ENCODE peak calls at places on chromosomes 6 and 20, in four cellular contexts. Z is stomach, R is upper lobe of left lung, O is breast epithelium. Y is an unnamed sample.

GRCh38 chr20:32506721-32507120 is 78.4 kb downstream of the NOL4L start:
- DNase-seq in O (no peak), Z (no peak), R (no peak), Y (no peak)

GRCh38 chr6:134339216-134339615 is 21.3 kb upstream of the SGK1 start:
- DNase-seq in O (no peak), Z (no peak), R (no peak), Y (no peak)

GRCh38 chr6:41558033-41558807 is 12.0 kb downstream of the FOXP4 start:
- DNase-seq in R (no peak), Z (no peak), O (no peak), Y (no peak)

GRCh38 chr20:41222299-41222698 is 85.0 kb downstream of the PLCG1 start:
- DNase-seq in Z (no peak), R (no peak), O (no peak), Y (no peak)

GRCh38 chr6:13119549-13119948 is 208.8 kb downstream of the TBC1D7 start:
- DNase-seq in R (no peak), Z (no peak), O (no peak), Y (no peak)

GRCh38 chr20:20461526-20461925 is 93.6 kb downstream of the INSM1 start:
- DNase-seq in O (no peak), R (no peak), Z (no peak), Y (no peak)

GRCh38 chr6:41065550-41066026 is 6.6 kb downstream of the OARD1 start:
- DNase-seq in Z (no peak), R (no peak), O (no peak), Y (no peak)

GRCh38 chr6:93571341-93571740 is 152.0 kb upstream of the EPHA7 start:
- DNase-seq in Z (no peak), R (no peak), O (no peak), Y (no peak)

GRCh38 chr6:44297063-44298038 is 15.8 kb downstream of the AARS2 start:
- DNase-seq in Z (peak; percentile 39), O (no peak), R (no peak), Y (no peak)

GRCh38 chr6:133474516-133474915 is 233.4 kb downstream of the EYA4 start:
- DNase-seq in Z (no peak), O (no peak), R (no peak), Y (no peak)

GRCh38 chr6:105380634-105381033 is 22.2 kb downstream of the PREP start:
- DNase-seq in O (no peak), R (no peak), Z (no peak), Y (no peak)

GRCh38 chr6:139159016-139159415 is 24.1 kb downstream of the HECA start:
- DNase-seq in O (no peak), Z (no peak), R (no peak), Y (no peak)

GRCh38 chr6:635233-635632 is 21.7 kb downstream of the HUS1B start:
- DNase-seq in Z (no peak), O (no peak), R (no peak), Y (no peak)

GRCh38 chr6:80547827-80548226 is 441.4 kb downstream of the BCKDHB start:
- DNase-seq in Z (no peak), R (no peak), O (no peak), Y (no peak)

GRCh38 chr20:21353236-21353635 is 44.1 kb downstream of the NKX2-4 start:
- DNase-seq in R (no peak), O (no peak), Z (no peak), Y (no peak)

GRCh38 chr20:49167811-49168507 is 20.2 kb downstream of the STAU1 start:
- DNase-seq in Z (no peak), O (no peak), R (peak; percentile 53), Y (no peak)

GRCh38 chr6:3421145-3421544 is 35.7 kb downstream of the SLC22A23 start:
- DNase-seq in R (no peak), Z (no peak), O (no peak), Y (no peak)

GRCh38 chr20:1320902-1321653 is 7.9 kb downstream of the SDCBP2 start:
- DNase-seq in Z (no peak), O (no peak), R (no peak), Y (no peak)

GRCh38 chr6:34730006-34730405 is 27.3 kb upstream of the SNRPC start:
- DNase-seq in O (no peak), Z (no peak), R (no peak), Y (no peak)

GRCh38 chr6:33620584-33621395 is at the start of gene ITPR3:
- DNase-seq in O (no peak), R (peak; percentile 76), Z (peak; percentile 79), Y (peak; percentile 80)

GRCh38 chr6:3157151-3157933 is at the start of gene TUBB2A:
- DNase-seq in Z (peak; percentile 89), O (peak; percentile 82), R (peak; percentile 86), Y (peak; percentile 95)

GRCh38 chr20:51497542-51498467 is 44.7 kb downstream of the NFATC2 start:
- DNase-seq in O (no peak), R (peak; percentile 55), Z (no peak), Y (no peak)

GRCh38 chr20:59006167-59006863 is 739 bp downstream of the CTSZ start:
- DNase-seq in R (peak; percentile 28), Z (no peak), O (peak; percentile 55), Y (peak; percentile 81)

GRCh38 chr6:62285612-62286469 is at the start of gene KHDRBS2:
- DNase-seq in O (peak; percentile 60), Z (peak; percentile 66), R (peak; percentile 91), Y (peak; percentile 80)

GRCh38 chr6:36594816-36595167 is 630 bp downstream of the SRSF3 start:
- DNase-seq in R (peak; percentile 3), Z (no peak), O (no peak), Y (peak; percentile 29)

GRCh38 chr6:1190361-1190760 is 121.5 kb upstream of the FOXQ1 start:
- DNase-seq in Z (no peak), O (no peak), R (no peak), Y (no peak)

GRCh38 chr6:134379086-134379485 is 61.2 kb upstream of the SGK1 start:
- DNase-seq in Z (peak; percentile 88), R (peak; percentile 77), O (no peak), Y (no peak)

GRCh38 chr6:83073620-83074019 is 6.1 kb downstream of the DOP1A start:
- DNase-seq in Z (no peak), O (no peak), R (peak; percentile 29), Y (no peak)

GRCh38 chr6:4434655-4435054 is 299.3 kb upstream of the ECI2 start:
- DNase-seq in Z (no peak), O (no peak), R (no peak), Y (no peak)

GRCh38 chr20:47316776-47317126 is 39.7 kb downstream of the ZMYND8 start:
- DNase-seq in O (no peak), Z (no peak), R (no peak), Y (no peak)

GRCh38 chr6:146895101-146895771 is 296.5 kb downstream of the ADGB start:
- DNase-seq in R (no peak), O (no peak), Z (no peak), Y (no peak)

GRCh38 chr6:36033935-36034334 is 6.3 kb downstream of the MAPK14 start:
- DNase-seq in Z (no peak), R (peak; percentile 57), O (no peak), Y (no peak)

DNA sequence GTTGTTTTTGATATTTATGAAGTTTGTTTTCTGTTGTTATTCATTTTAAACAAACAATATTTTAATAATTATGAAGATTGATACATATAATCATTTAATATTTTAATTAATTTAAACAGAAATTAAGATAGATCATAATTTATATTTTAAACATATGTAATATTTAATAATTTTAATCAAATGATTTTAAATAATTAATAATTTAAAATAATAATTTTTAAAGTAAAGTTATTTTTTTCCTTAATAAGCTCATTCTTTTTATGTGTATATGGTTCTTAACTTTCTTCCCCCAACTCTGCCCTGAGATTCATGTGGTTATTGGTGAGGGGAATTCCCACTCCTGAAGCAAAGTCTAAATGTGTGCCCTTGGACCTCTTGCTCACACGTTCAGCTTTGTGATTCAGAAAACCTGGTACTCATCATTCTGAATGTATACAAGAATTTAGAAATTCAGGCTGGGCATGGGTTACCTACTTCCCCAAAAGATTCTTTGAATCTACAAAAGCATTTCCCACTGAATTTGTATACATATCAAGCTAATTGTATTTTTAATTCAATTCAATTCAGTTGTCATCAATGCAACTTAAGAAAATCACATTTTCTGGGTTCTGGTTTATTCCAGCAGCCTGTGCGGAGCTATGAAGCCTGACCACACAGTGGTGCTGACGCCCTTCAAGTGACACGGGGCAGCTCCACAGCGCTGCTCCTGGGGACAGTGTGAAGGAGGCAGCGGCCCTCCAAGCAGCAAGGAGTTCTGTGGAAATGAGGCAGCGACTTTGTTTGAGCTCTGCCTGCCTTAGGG is 168.9 kb upstream of the UST start:
- DNase-seq in O (peak; percentile 76), Z (peak; percentile 68), R (peak; percentile 86), Y (peak; percentile 92)
- TF ChIP-seq CTCF in O (peak; percentile 71), Z (peak; percentile 76), R (peak; percentile 64), Y (peak; percentile 81)

DNA sequence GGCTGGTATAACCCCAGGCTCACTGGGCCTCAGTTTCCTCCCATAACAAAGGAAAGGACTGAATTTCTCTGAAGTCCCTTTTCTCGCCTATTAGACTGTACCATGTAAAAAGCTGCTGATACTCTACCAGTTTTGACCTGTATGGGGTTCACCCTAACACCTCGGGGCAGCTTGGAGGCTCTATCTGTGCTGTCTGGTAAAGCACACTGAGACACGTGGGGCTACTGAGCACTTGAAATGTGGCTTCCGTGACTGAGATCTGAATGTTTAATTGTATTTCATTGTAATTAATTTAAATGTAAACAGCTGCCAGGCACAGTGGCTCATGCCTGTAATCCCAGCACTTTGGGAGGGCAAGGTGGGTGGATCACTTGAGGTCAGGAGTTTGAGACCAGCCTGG is 24.0 kb downstream of the BMP7 start:
- DNase-seq in Z (no peak), R (no peak), O (no peak), Y (no peak)
- H3K27ac ChIP-seq in Z (no peak overlapping the region), R (no peak overlapping the region), O (no peak overlapping the region), Y (no peak overlapping the region)

GRCh38 chr6:15408758-15409157 is 162.9 kb downstream of the JARID2 start:
- DNase-seq in O (no peak), R (no peak), Z (no peak), Y (no peak)

GRCh38 chr6:15410126-15410391 is 164.2 kb downstream of the JARID2 start:
- DNase-seq in Z (no peak), O (no peak), R (no peak), Y (no peak)

GRCh38 chr6:15410752-15411151 is 164.9 kb downstream of the JARID2 start:
- DNase-seq in O (no peak), Z (no peak), R (no peak), Y (no peak)

GRCh38 chr6:15408008-15408407 is 162.1 kb downstream of the JARID2 start:
- DNase-seq in R (no peak), Z (no peak), O (no peak), Y (no peak)

DNA sequence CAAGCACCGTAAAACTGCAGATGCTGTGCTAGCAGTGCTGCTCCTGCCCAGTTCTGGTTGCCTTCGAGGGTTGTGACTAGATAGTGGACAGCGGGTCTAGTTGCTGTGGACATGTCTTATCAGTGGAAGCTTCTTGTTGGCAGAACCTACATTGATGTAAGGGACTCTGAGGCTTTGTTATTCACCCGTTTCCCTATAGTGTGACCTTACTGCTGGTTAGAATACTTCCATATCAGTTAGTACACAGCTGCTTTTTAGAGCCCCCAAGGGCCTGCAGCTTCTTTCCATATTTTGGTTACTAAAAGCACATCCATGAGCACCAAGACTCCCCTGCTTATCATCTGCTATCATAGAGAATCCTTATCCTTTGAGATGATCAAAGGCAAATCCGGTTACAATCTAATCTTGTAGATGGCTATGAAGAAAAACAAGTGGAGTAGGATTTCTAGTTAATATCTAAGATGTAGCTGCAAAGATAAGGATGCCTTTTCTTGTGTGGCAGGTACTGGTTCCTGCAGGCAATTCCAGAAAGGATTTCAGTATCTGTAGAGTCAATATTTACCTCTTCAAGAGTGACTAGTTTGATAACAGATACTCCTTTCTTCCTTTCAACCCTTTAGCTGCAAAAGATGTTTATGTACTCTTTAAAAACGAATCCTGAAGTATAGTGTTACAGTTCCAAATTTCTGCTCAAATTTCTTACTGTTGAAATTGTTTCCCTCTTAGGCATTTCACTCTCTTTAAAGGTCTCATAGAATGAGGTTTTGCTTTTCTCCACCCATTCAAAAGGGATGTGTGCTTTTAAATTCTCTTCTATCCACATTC is 163.6 kb downstream of the JARID2 start:
- DNase-seq in R (no peak), Z (no peak), O (no peak), Y (no peak)
- TF ChIP-seq POLR2AphosphoS5 in R (no peak), Z (no peak), O (no peak), Y (no peak)

GRCh38 chr6:29071831-29072723 is 15.0 kb downstream of the OR2B3 start:
- DNase-seq in R (peak; percentile 21), Z (no peak), O (no peak), Y (no peak)
- TF ChIP-seq CTCF in R (peak; percentile 22), Z (peak; percentile 24), O (peak; percentile 9), Y (no peak)

Y was measured in sigmoid colon.